ENCODE peak calls at places on chromosomes 16 and 17, in seven cellular contexts. One of them, this sample, is unnamed.

GRCh38 chr17:9668532-9668931 is 23.2 kb downstream of the USP43 start:
- DNase-seq in CD8-positive, alpha-beta memory T cell: no peak
- DNase-seq in neuronal stem cell: no peak
- DNase-seq in HCT116: no peak
- DNase-seq in SJSA1: peak; percentile 17
- DNase-seq in CD8-positive, alpha-beta T cell: no peak
- DNase-seq in ascending aorta: no peak
- DNase-seq in this sample: no peak

GRCh38 chr16:30499284-30499683 is 26.7 kb downstream of the ITGAL start:
- DNase-seq in CD8-positive, alpha-beta memory T cell: no peak
- DNase-seq in neuronal stem cell: no peak
- DNase-seq in HCT116: no peak
- DNase-seq in SJSA1: no peak
- DNase-seq in CD8-positive, alpha-beta T cell: no peak
- DNase-seq in ascending aorta: no peak
- DNase-seq in this sample: no peak

GRCh38 chr16:11497329-11497805 is 89.4 kb downstream of the LITAF start:
- DNase-seq in CD8-positive, alpha-beta memory T cell: no peak
- DNase-seq in neuronal stem cell: no peak
- DNase-seq in HCT116: peak; percentile 85
- DNase-seq in SJSA1: peak; percentile 84
- DNase-seq in CD8-positive, alpha-beta T cell: no peak
- DNase-seq in ascending aorta: peak; percentile 99
- DNase-seq in this sample: peak; percentile 99

GRCh38 chr17:63600569-63601438 is at the start of gene TACO1:
- DNase-seq in CD8-positive, alpha-beta memory T cell: peak; percentile 70
- DNase-seq in neuronal stem cell: peak; percentile 74
- DNase-seq in HCT116: peak; percentile 79
- DNase-seq in SJSA1: peak; percentile 85
- DNase-seq in CD8-positive, alpha-beta T cell: peak; percentile 72
- DNase-seq in ascending aorta: peak; percentile 87
- DNase-seq in this sample: peak; percentile 79

GRCh38 chr16:9854665-9855064 is 327.6 kb downstream of the GRIN2A start:
- DNase-seq in CD8-positive, alpha-beta memory T cell: no peak
- DNase-seq in neuronal stem cell: no peak
- DNase-seq in HCT116: no peak
- DNase-seq in SJSA1: no peak
- DNase-seq in CD8-positive, alpha-beta T cell: no peak
- DNase-seq in ascending aorta: no peak
- DNase-seq in this sample: no peak

GRCh38 chr17:34579017-34579946 is at the start of gene TMEM132E:
- DNase-seq in CD8-positive, alpha-beta memory T cell: no peak
- DNase-seq in neuronal stem cell: peak; percentile 67
- DNase-seq in HCT116: no peak
- DNase-seq in SJSA1: no peak
- DNase-seq in CD8-positive, alpha-beta T cell: no peak
- DNase-seq in ascending aorta: no peak
- DNase-seq in this sample: peak; percentile 72

GRCh38 chr17:45228985-45229517 is 7.4 kb downstream of the FMNL1 start:
- DNase-seq in CD8-positive, alpha-beta memory T cell: peak; percentile 90
- DNase-seq in neuronal stem cell: no peak
- DNase-seq in HCT116: no peak
- DNase-seq in SJSA1: no peak
- DNase-seq in CD8-positive, alpha-beta T cell: peak; percentile 68
- DNase-seq in ascending aorta: peak; percentile 89
- DNase-seq in this sample: peak; percentile 32

GRCh38 chr16:86896976-86897375 is 318.6 kb downstream of the FOXL1 start:
- DNase-seq in CD8-positive, alpha-beta memory T cell: no peak
- DNase-seq in neuronal stem cell: no peak
- DNase-seq in HCT116: no peak
- DNase-seq in SJSA1: no peak
- DNase-seq in CD8-positive, alpha-beta T cell: no peak
- DNase-seq in ascending aorta: no peak
- DNase-seq in this sample: no peak

GRCh38 chr16:5607169-5607568 is 509.6 kb upstream of the EEF2KMT start:
- DNase-seq in CD8-positive, alpha-beta memory T cell: no peak
- DNase-seq in neuronal stem cell: no peak
- DNase-seq in HCT116: no peak
- DNase-seq in SJSA1: no peak
- DNase-seq in CD8-positive, alpha-beta T cell: no peak
- DNase-seq in ascending aorta: no peak
- DNase-seq in this sample: no peak

GRCh38 chr17:247767-248166 is 66.3 kb upstream of the DOC2B start:
- DNase-seq in CD8-positive, alpha-beta memory T cell: no peak
- DNase-seq in neuronal stem cell: no peak
- DNase-seq in HCT116: no peak
- DNase-seq in SJSA1: no peak
- DNase-seq in CD8-positive, alpha-beta T cell: no peak
- DNase-seq in ascending aorta: peak; percentile 58
- DNase-seq in this sample: peak; percentile 7

GRCh38 chr16:68238029-68238345 is 2.1 kb upstream of the ESRP2 start:
- DNase-seq in CD8-positive, alpha-beta memory T cell: no peak
- DNase-seq in neuronal stem cell: no peak
- DNase-seq in HCT116: no peak
- DNase-seq in SJSA1: no peak
- DNase-seq in CD8-positive, alpha-beta T cell: no peak
- DNase-seq in ascending aorta: no peak
- DNase-seq in this sample: no peak

GRCh38 chr16:67180166-67180565 is 3.6 kb downstream of the MATCAP1 start:
- DNase-seq in CD8-positive, alpha-beta memory T cell: no peak
- DNase-seq in neuronal stem cell: no peak
- DNase-seq in HCT116: no peak
- DNase-seq in SJSA1: no peak
- DNase-seq in CD8-positive, alpha-beta T cell: no peak
- DNase-seq in ascending aorta: no peak
- DNase-seq in this sample: no peak

DNA sequence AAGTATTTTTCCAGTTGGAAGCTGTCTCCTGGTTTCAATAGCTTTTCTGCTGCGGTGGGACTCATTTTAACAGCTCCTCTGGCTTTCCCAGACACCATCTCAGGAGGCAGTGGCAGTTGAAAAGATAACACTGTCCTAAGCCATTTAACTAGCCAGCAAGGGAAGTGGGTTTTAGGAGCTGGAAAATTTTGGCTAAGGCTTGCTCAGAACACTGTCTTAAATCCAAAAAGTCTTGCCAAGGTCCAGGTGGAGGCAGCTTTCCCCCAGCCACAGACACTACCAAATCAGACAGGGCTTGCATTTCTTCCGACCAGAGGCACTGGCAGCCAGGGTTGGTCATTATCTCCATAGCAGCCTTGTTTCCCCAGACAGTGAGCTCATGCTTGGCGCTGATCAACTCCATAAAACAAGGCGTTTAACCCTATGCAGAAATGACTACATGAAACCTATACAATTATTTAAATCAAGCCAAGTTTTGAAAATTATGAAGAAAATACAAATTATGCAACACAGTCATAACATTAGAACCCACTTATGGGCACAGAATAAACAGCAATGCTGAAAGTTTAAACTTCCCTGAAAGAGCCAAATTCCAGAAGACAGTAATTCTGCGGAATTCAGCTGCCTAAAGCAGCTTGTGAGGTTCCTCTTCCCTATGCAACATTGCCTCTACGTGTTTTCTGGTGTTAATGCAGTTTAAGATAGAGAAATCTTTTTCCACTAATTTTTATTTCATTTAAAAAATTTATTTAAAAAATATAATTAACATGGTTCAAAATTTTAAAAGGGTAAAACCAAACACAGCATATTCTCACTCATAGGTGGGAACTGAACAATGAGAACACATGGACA is 25.0 kb downstream of the GABARAPL2 start:
- DNase-seq in CD8-positive, alpha-beta memory T cell: no peak
- DNase-seq in neuronal stem cell: no peak
- DNase-seq in HCT116: no peak
- DNase-seq in SJSA1: no peak
- DNase-seq in CD8-positive, alpha-beta T cell: no peak
- DNase-seq in ascending aorta: peak; percentile 81
- DNase-seq in this sample: no peak
- H3K4me1 ChIP-seq in CD8-positive, alpha-beta memory T cell: no peaks in the 10 kb centered on the region
- H3K4me1 ChIP-seq in neuronal stem cell: peaks cover 18% of the 10 kb centered on the region
- H3K4me1 ChIP-seq in HCT116: peaks cover 8% of the 10 kb centered on the region
- H3K4me1 ChIP-seq in SJSA1: peaks cover 12% of the 10 kb centered on the region
- H3K4me1 ChIP-seq in CD8-positive, alpha-beta T cell: no peaks in the 10 kb centered on the region
- H3K4me1 ChIP-seq in ascending aorta: peaks cover 14% of the 10 kb centered on the region
- H3K4me1 ChIP-seq in this sample: peaks cover 19% of the 10 kb centered on the region

GRCh38 chr17:78893684-78894083 is 9.3 kb downstream of the CEP295NL start:
- DNase-seq in CD8-positive, alpha-beta memory T cell: no peak
- DNase-seq in neuronal stem cell: no peak
- DNase-seq in HCT116: no peak
- DNase-seq in SJSA1: no peak
- DNase-seq in CD8-positive, alpha-beta T cell: no peak
- DNase-seq in ascending aorta: no peak
- DNase-seq in this sample: no peak

GRCh38 chr17:78892936-78893379 is 10.0 kb downstream of the CEP295NL start:
- DNase-seq in CD8-positive, alpha-beta memory T cell: no peak
- DNase-seq in neuronal stem cell: no peak
- DNase-seq in HCT116: no peak
- DNase-seq in SJSA1: no peak
- DNase-seq in CD8-positive, alpha-beta T cell: no peak
- DNase-seq in ascending aorta: no peak
- DNase-seq in this sample: no peak

GRCh38 chr17:78892520-78892919 is 10.5 kb downstream of the CEP295NL start:
- DNase-seq in CD8-positive, alpha-beta memory T cell: no peak
- DNase-seq in neuronal stem cell: no peak
- DNase-seq in HCT116: no peak
- DNase-seq in SJSA1: no peak
- DNase-seq in CD8-positive, alpha-beta T cell: no peak
- DNase-seq in ascending aorta: no peak
- DNase-seq in this sample: no peak

GRCh38 chr17:78891406-78892061 is 11.5 kb downstream of the CEP295NL start:
- DNase-seq in CD8-positive, alpha-beta memory T cell: no peak
- DNase-seq in neuronal stem cell: no peak
- DNase-seq in HCT116: no peak
- DNase-seq in SJSA1: no peak
- DNase-seq in CD8-positive, alpha-beta T cell: no peak
- DNase-seq in ascending aorta: no peak
- DNase-seq in this sample: peak; percentile 76

GRCh38 chr17:78892062-78892456 is 10.9 kb downstream of the CEP295NL start:
- DNase-seq in CD8-positive, alpha-beta memory T cell: no peak
- DNase-seq in neuronal stem cell: no peak
- DNase-seq in HCT116: no peak
- DNase-seq in SJSA1: no peak
- DNase-seq in CD8-positive, alpha-beta T cell: no peak
- DNase-seq in ascending aorta: no peak
- DNase-seq in this sample: no peak
- H3K4me1 ChIP-seq in CD8-positive, alpha-beta memory T cell: peaks cover 12% of the 10 kb centered on the region
- H3K4me1 ChIP-seq in neuronal stem cell: peaks cover 20% of the 10 kb centered on the region
- H3K4me1 ChIP-seq in HCT116: peaks cover 9% of the 10 kb centered on the region
- H3K4me1 ChIP-seq in SJSA1: no peaks in the 10 kb centered on the region
- H3K4me1 ChIP-seq in CD8-positive, alpha-beta T cell: peaks cover 29% of the 10 kb centered on the region
- H3K4me1 ChIP-seq in ascending aorta: peaks cover 49% of the 10 kb centered on the region
- H3K4me1 ChIP-seq in this sample: peaks cover 31% of the 10 kb centered on the region

GRCh38 chr17:17384961-17385360 is 81.8 kb downstream of the NT5M start:
- DNase-seq in CD8-positive, alpha-beta memory T cell: no peak
- DNase-seq in neuronal stem cell: no peak
- DNase-seq in HCT116: no peak
- DNase-seq in SJSA1: no peak
- DNase-seq in CD8-positive, alpha-beta T cell: no peak
- DNase-seq in ascending aorta: no peak
- DNase-seq in this sample: no peak

GRCh38 chr17:17382060-17382449 is 78.9 kb downstream of the NT5M start:
- DNase-seq in CD8-positive, alpha-beta memory T cell: no peak
- DNase-seq in neuronal stem cell: no peak
- DNase-seq in HCT116: no peak
- DNase-seq in SJSA1: no peak
- DNase-seq in CD8-positive, alpha-beta T cell: no peak
- DNase-seq in ascending aorta: no peak
- DNase-seq in this sample: no peak

GRCh38 chr17:17384291-17384615 is 81.1 kb downstream of the NT5M start:
- DNase-seq in CD8-positive, alpha-beta memory T cell: no peak
- DNase-seq in neuronal stem cell: no peak
- DNase-seq in HCT116: no peak
- DNase-seq in SJSA1: no peak
- DNase-seq in CD8-positive, alpha-beta T cell: no peak
- DNase-seq in ascending aorta: no peak
- DNase-seq in this sample: no peak

GRCh38 chr17:17381438-17382059 is 78.4 kb downstream of the NT5M start:
- DNase-seq in CD8-positive, alpha-beta memory T cell: no peak
- DNase-seq in neuronal stem cell: no peak
- DNase-seq in HCT116: no peak
- DNase-seq in SJSA1: no peak
- DNase-seq in CD8-positive, alpha-beta T cell: no peak
- DNase-seq in ascending aorta: no peak
- DNase-seq in this sample: no peak

DNA sequence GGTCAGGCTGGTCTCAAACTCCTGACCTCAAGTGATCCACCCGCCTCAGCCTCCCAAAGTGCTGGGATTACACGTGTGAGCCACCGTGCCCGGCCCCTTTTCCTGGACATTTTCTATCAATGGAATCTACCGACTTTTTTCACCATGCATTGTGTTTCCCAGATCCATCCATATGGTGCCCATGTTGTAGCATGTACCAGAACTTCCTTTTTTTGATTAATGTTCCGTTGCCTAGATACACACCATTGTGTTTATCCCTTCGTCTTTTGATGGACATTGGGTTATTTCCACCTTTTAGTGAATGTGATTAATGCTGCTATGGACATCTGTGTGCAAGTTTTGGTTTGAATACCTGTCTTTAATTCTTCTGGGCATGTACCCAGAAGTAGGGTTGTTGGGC is 79.7 kb downstream of the NT5M start:
- DNase-seq in CD8-positive, alpha-beta memory T cell: no peak
- DNase-seq in neuronal stem cell: no peak
- DNase-seq in HCT116: no peak
- DNase-seq in SJSA1: no peak
- DNase-seq in CD8-positive, alpha-beta T cell: no peak
- DNase-seq in ascending aorta: no peak
- DNase-seq in this sample: no peak
- H3K4me1 ChIP-seq in CD8-positive, alpha-beta memory T cell: no peaks in the 10 kb centered on the region
- H3K4me1 ChIP-seq in neuronal stem cell: peaks cover 12% of the 10 kb centered on the region
- H3K4me1 ChIP-seq in HCT116: peaks cover 17% of the 10 kb centered on the region
- H3K4me1 ChIP-seq in SJSA1: peaks cover 20% of the 10 kb centered on the region
- H3K4me1 ChIP-seq in CD8-positive, alpha-beta T cell: no peaks in the 10 kb centered on the region
- H3K4me1 ChIP-seq in ascending aorta: no peaks in the 10 kb centered on the region
- H3K4me1 ChIP-seq in this sample: peaks cover 42% of the 10 kb centered on the region

DNA sequence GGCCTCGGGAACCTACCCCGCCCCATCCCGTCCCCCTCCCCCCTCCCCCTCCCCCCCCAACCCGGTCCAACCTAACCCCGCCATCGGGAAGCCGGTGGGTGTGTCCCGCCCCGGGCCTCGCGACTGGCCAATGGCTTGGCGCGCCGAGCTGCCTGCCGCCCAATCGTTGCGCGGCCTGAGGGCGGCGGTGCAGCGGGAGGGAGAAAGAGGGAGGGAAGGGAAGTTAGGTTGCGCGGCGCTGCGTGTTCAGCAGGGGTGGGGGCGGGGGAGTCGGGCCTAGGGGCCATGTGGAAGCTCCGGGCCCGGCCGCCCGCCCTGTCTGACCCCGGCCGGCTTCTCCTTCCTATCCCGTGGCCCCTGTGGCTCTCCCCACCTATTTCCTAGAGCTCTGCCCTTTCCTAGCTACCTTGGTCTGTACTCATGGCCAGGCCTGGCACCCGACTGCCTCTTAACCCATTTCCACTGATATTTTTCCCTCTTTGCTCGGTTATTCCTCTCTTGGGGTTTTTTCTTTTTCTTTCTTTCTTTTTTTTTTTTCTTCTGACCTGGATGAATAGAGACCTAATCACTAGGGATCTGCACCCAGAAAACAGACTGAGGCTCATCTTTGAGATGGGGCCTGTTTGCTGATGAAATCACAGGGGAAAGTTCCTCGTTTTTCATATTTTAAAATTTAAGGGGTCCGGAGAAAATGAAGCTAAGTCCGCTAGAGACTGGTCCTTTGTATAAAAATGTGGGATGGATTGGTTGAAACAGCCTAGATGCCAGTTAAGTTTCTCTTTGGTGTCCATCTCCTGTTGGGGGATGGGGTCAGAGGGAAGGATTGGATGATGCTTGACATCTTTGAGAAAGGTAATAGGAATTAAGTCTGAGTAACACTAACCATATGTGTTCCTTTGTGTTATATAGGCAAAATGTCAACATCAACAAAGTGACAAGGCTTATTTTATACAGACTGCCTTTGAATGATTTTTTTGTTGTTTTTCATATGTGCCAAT is 1.1 kb downstream of the KPNB1 start:
- DNase-seq in CD8-positive, alpha-beta memory T cell: peak; percentile 89
- DNase-seq in neuronal stem cell: peak; percentile 96
- DNase-seq in HCT116: peak; percentile 96
- DNase-seq in SJSA1: peak; percentile 96
- DNase-seq in CD8-positive, alpha-beta T cell: peak; percentile 88
- DNase-seq in ascending aorta: peak; percentile 97
- DNase-seq in this sample: peak; percentile 96
- H3K4me1 ChIP-seq in CD8-positive, alpha-beta memory T cell: peaks cover 64% of the 10 kb centered on the region
- H3K4me1 ChIP-seq in neuronal stem cell: no peaks in the 10 kb centered on the region
- H3K4me1 ChIP-seq in HCT116: peaks cover 21% of the 10 kb centered on the region
- H3K4me1 ChIP-seq in SJSA1: peaks cover 35% of the 10 kb centered on the region
- H3K4me1 ChIP-seq in CD8-positive, alpha-beta T cell: peaks cover 54% of the 10 kb centered on the region
- H3K4me1 ChIP-seq in ascending aorta: peaks cover 18% of the 10 kb centered on the region
- H3K4me1 ChIP-seq in this sample: peaks cover 18% of the 10 kb centered on the region